ENCODE peak calls at places on chromosomes 16 and 17, in seven cellular contexts. One of them, this sample, is unnamed. For H3K4me1, the result is how much of the 10 kb centered on the place peaks cover.

GRCh38 chr17:1197781-1198490 is 18.2 kb upstream of the ABR start:
- DNase-seq in heart left ventricle: peak
- DNase-seq in testis: peak
- DNase-seq in body of pancreas: peak
- DNase-seq in sigmoid colon: peak
- DNase-seq in right lobe of liver: peak
- DNase-seq in A549: no peak
- DNase-seq in this sample: peak

GRCh38 chr16:86573215-86573614 is 5.1 kb upstream of the FOXL1 start:
- DNase-seq in testis: no peak
- DNase-seq in sigmoid colon: no peak
- DNase-seq in body of pancreas: no peak
- DNase-seq in heart left ventricle: no peak
- DNase-seq in right lobe of liver: no peak
- DNase-seq in A549: no peak
- DNase-seq in this sample: no peak

GRCh38 chr17:2722611-2723010 is 11.0 kb upstream of the CLUH start:
- DNase-seq in body of pancreas: no peak
- DNase-seq in right lobe of liver: no peak
- DNase-seq in sigmoid colon: no peak
- DNase-seq in testis: no peak
- DNase-seq in A549: no peak
- DNase-seq in heart left ventricle: no peak
- DNase-seq in this sample: no peak

GRCh38 chr17:64378890-64379354 is 11.7 kb downstream of the PECAM1 start:
- DNase-seq in A549: no peak
- DNase-seq in testis: no peak
- DNase-seq in body of pancreas: no peak
- DNase-seq in right lobe of liver: no peak
- DNase-seq in heart left ventricle: no peak
- DNase-seq in sigmoid colon: no peak
- DNase-seq in this sample: peak

GRCh38 chr16:27378871-27379580 is 22.9 kb upstream of the IL21R start:
- DNase-seq in body of pancreas: no peak
- DNase-seq in heart left ventricle: peak
- DNase-seq in testis: no peak
- DNase-seq in sigmoid colon: no peak
- DNase-seq in A549: no peak
- DNase-seq in right lobe of liver: no peak
- DNase-seq in this sample: peak

GRCh38 chr17:82217530-82218204 is 5.0 kb upstream of the CCDC57 start:
- DNase-seq in sigmoid colon: peak
- DNase-seq in right lobe of liver: peak
- DNase-seq in heart left ventricle: no peak
- DNase-seq in A549: peak
- DNase-seq in testis: no peak
- DNase-seq in body of pancreas: no peak
- DNase-seq in this sample: peak

GRCh38 chr16:79150128-79150527 is 450.4 kb downstream of the MAF start:
- DNase-seq in heart left ventricle: no peak
- DNase-seq in body of pancreas: no peak
- DNase-seq in sigmoid colon: no peak
- DNase-seq in testis: no peak
- DNase-seq in right lobe of liver: no peak
- DNase-seq in A549: no peak
- DNase-seq in this sample: no peak

GRCh38 chr17:973053-973452 is 6.5 kb downstream of the NXN start:
- DNase-seq in right lobe of liver: no peak
- DNase-seq in A549: no peak
- DNase-seq in body of pancreas: no peak
- DNase-seq in sigmoid colon: no peak
- DNase-seq in heart left ventricle: no peak
- DNase-seq in testis: no peak
- DNase-seq in this sample: no peak

GRCh38 chr17:68704897-68705296 is 103.7 kb upstream of the FAM20A start:
- DNase-seq in A549: no peak
- DNase-seq in body of pancreas: no peak
- DNase-seq in right lobe of liver: no peak
- DNase-seq in heart left ventricle: peak
- DNase-seq in sigmoid colon: no peak
- DNase-seq in testis: no peak
- DNase-seq in this sample: no peak

GRCh38 chr16:87056083-87056482 is 261.1 kb downstream of the C16orf95 start:
- DNase-seq in A549: peak
- DNase-seq in heart left ventricle: no peak
- DNase-seq in testis: no peak
- DNase-seq in right lobe of liver: no peak
- DNase-seq in body of pancreas: no peak
- DNase-seq in sigmoid colon: peak
- DNase-seq in this sample: no peak

GRCh38 chr16:30896203-30896889 is at the start of gene CTF1:
- DNase-seq in body of pancreas: peak
- DNase-seq in A549: no peak
- DNase-seq in testis: peak
- DNase-seq in heart left ventricle: peak
- DNase-seq in right lobe of liver: peak
- DNase-seq in sigmoid colon: peak
- DNase-seq in this sample: peak

GRCh38 chr16:14501331-14502255 is 128.5 kb downstream of the PARN start:
- DNase-seq in heart left ventricle: peak
- DNase-seq in body of pancreas: peak
- DNase-seq in A549: peak
- DNase-seq in right lobe of liver: peak
- DNase-seq in testis: peak
- DNase-seq in sigmoid colon: peak
- DNase-seq in this sample: peak

GRCh38 chr16:75306102-75306762 is 54.8 kb upstream of the BCAR1 start:
- DNase-seq in right lobe of liver: peak
- DNase-seq in heart left ventricle: no peak
- DNase-seq in body of pancreas: peak
- DNase-seq in testis: no peak
- DNase-seq in sigmoid colon: no peak
- DNase-seq in A549: peak
- DNase-seq in this sample: no peak

GRCh38 chr16:12468552-12468951 is 335.1 kb downstream of the CPPED1 start:
- DNase-seq in heart left ventricle: no peak
- DNase-seq in sigmoid colon: peak
- DNase-seq in body of pancreas: no peak
- DNase-seq in testis: no peak
- DNase-seq in right lobe of liver: no peak
- DNase-seq in A549: no peak
- DNase-seq in this sample: no peak

GRCh38 chr17:14471052-14471451 is 170.2 kb downstream of the HS3ST3B1 start:
- DNase-seq in testis: no peak
- DNase-seq in heart left ventricle: no peak
- DNase-seq in right lobe of liver: no peak
- DNase-seq in body of pancreas: no peak
- DNase-seq in A549: peak
- DNase-seq in sigmoid colon: no peak
- DNase-seq in this sample: no peak

GRCh38 chr16:29744541-29745101 is 1.2 kb downstream of the C16orf54 start:
- DNase-seq in heart left ventricle: no peak
- DNase-seq in body of pancreas: no peak
- DNase-seq in testis: no peak
- DNase-seq in A549: no peak
- DNase-seq in sigmoid colon: no peak
- DNase-seq in right lobe of liver: peak
- DNase-seq in this sample: peak

GRCh38 chr16:29743475-29743826 is 2.3 kb downstream of the C16orf54 start:
- DNase-seq in A549: no peak
- DNase-seq in sigmoid colon: no peak
- DNase-seq in right lobe of liver: no peak
- DNase-seq in body of pancreas: no peak
- DNase-seq in testis: no peak
- DNase-seq in heart left ventricle: no peak
- DNase-seq in this sample: no peak

GRCh38 chr16:29745853-29746345 is at the start of gene C16orf54:
- DNase-seq in right lobe of liver: peak
- DNase-seq in testis: peak
- DNase-seq in heart left ventricle: peak
- DNase-seq in body of pancreas: peak
- DNase-seq in sigmoid colon: peak
- DNase-seq in A549: no peak
- DNase-seq in this sample: peak

GRCh38 chr16:29743827-29744531 is 1.8 kb downstream of the C16orf54 start:
- DNase-seq in A549: no peak
- DNase-seq in body of pancreas: no peak
- DNase-seq in heart left ventricle: no peak
- DNase-seq in sigmoid colon: no peak
- DNase-seq in testis: no peak
- DNase-seq in right lobe of liver: no peak
- DNase-seq in this sample: no peak

GRCh38 chr16:29745126-29745852 is 501 bp downstream of the C16orf54 start:
- DNase-seq in testis: no peak
- DNase-seq in heart left ventricle: no peak
- DNase-seq in A549: no peak
- DNase-seq in sigmoid colon: no peak
- DNase-seq in right lobe of liver: no peak
- DNase-seq in body of pancreas: no peak
- DNase-seq in this sample: no peak
- H3K4me1 ChIP-seq in testis: under half
- H3K4me1 ChIP-seq in heart left ventricle: under half
- H3K4me1 ChIP-seq in A549: under half
- H3K4me1 ChIP-seq in sigmoid colon: under half
- H3K4me1 ChIP-seq in right lobe of liver: under half
- H3K4me1 ChIP-seq in body of pancreas: under half
- H3K4me1 ChIP-seq in this sample: under half

GRCh38 chr16:2773188-2773968 is 3.7 kb downstream of the ELOB start:
- DNase-seq in testis: no peak
- DNase-seq in right lobe of liver: no peak
- DNase-seq in body of pancreas: peak
- DNase-seq in heart left ventricle: no peak
- DNase-seq in A549: no peak
- DNase-seq in sigmoid colon: no peak
- DNase-seq in this sample: peak

GRCh38 chr16:2770781-2771111 is 6.3 kb downstream of the ELOB start:
- DNase-seq in heart left ventricle: no peak
- DNase-seq in A549: no peak
- DNase-seq in right lobe of liver: no peak
- DNase-seq in sigmoid colon: no peak
- DNase-seq in body of pancreas: no peak
- DNase-seq in testis: no peak
- DNase-seq in this sample: no peak

GRCh38 chr16:2769675-2770056 is 7.4 kb downstream of the ELOB start:
- DNase-seq in right lobe of liver: no peak
- DNase-seq in A549: peak
- DNase-seq in body of pancreas: no peak
- DNase-seq in heart left ventricle: no peak
- DNase-seq in testis: peak
- DNase-seq in sigmoid colon: no peak
- DNase-seq in this sample: no peak

GRCh38 chr16:2770057-2770780 is 6.9 kb downstream of the ELOB start:
- DNase-seq in sigmoid colon: no peak
- DNase-seq in body of pancreas: peak
- DNase-seq in right lobe of liver: no peak
- DNase-seq in heart left ventricle: no peak
- DNase-seq in A549: peak
- DNase-seq in testis: peak
- DNase-seq in this sample: peak

GRCh38 chr16:2771496-2772402 is 5.3 kb downstream of the ELOB start:
- DNase-seq in heart left ventricle: no peak
- DNase-seq in body of pancreas: peak
- DNase-seq in A549: no peak
- DNase-seq in sigmoid colon: no peak
- DNase-seq in testis: no peak
- DNase-seq in right lobe of liver: no peak
- DNase-seq in this sample: no peak
- TF ChIP-seq POLR2A in heart left ventricle: no peak
- TF ChIP-seq POLR2A in body of pancreas: no peak
- TF ChIP-seq POLR2A in A549: no peak
- TF ChIP-seq POLR2A in sigmoid colon: no peak
- TF ChIP-seq POLR2A in testis: no peak
- TF ChIP-seq POLR2A in right lobe of liver: no peak
- TF ChIP-seq POLR2A in this sample: no peak

DNA sequence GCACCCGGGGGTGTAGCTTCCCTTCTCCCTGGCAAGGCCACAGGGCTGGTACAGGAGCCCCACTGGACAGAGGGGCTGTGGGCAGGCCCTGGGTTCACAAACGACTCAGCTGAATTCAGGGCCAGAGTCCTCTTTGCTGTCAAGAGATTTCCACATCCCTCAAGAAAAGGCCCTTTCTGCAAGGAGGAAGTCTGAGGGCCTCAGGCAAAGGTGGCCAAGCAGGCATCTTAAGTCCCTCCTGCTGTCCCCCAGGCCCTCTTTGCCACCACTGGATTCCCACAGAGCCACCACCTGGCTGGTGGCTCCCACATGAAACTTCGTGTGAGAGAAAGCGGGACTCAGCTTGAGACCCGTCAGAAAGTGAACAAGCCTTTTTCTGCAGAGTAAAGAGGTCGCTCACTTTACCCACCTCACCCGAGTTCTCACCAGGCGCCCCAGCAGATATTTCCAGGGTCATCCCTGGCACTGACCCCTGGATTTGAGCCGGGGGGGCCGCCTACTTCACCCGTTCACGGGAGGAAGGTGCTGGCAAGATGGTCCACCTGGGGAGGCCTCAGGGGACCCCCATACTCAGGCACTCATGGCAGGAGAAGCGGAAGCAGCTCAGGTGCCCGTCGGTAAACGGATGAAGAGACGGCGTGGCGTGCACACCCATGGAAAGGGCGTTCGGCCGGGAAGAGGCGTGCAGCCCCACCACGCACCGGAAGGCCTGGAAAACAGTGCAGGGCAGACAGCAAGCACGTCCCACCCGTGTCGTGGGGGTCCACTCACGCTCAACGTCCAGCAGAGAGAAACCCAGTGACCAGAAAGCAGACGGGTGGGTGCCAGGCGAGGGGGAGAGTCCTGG is 3.6 kb downstream of the RNF166 start:
- DNase-seq in testis: no peak
- DNase-seq in right lobe of liver: no peak
- DNase-seq in A549: no peak
- DNase-seq in body of pancreas: no peak
- DNase-seq in sigmoid colon: no peak
- DNase-seq in heart left ventricle: no peak
- DNase-seq in this sample: no peak
- H3K4me3 ChIP-seq in testis: no peak
- H3K4me3 ChIP-seq in right lobe of liver: peak
- H3K4me3 ChIP-seq in A549: no peak
- H3K4me3 ChIP-seq in body of pancreas: no peak
- H3K4me3 ChIP-seq in sigmoid colon: no peak
- H3K4me3 ChIP-seq in heart left ventricle: no peak
- H3K4me3 ChIP-seq in this sample: peak

GRCh38 chr17:77311371-77311981 is 170.7 kb downstream of the SEC14L1 start:
- DNase-seq in testis: no peak
- DNase-seq in heart left ventricle: no peak
- DNase-seq in A549: no peak
- DNase-seq in sigmoid colon: peak
- DNase-seq in body of pancreas: no peak
- DNase-seq in right lobe of liver: peak
- DNase-seq in this sample: no peak
- H3K4me1 ChIP-seq in testis: under half
- H3K4me1 ChIP-seq in heart left ventricle: under half
- H3K4me1 ChIP-seq in A549: half or more
- H3K4me1 ChIP-seq in sigmoid colon: half or more
- H3K4me1 ChIP-seq in body of pancreas: under half
- H3K4me1 ChIP-seq in right lobe of liver: under half
- H3K4me1 ChIP-seq in this sample: under half

GRCh38 chr17:34499576-34499975 is 79.8 kb upstream of the TMEM132E start:
- DNase-seq in body of pancreas: no peak
- DNase-seq in testis: no peak
- DNase-seq in A549: peak
- DNase-seq in sigmoid colon: no peak
- DNase-seq in heart left ventricle: no peak
- DNase-seq in right lobe of liver: no peak
- DNase-seq in this sample: no peak
- TF ChIP-seq POLR2A in body of pancreas: no peak
- TF ChIP-seq POLR2A in testis: no peak
- TF ChIP-seq POLR2A in A549: no peak
- TF ChIP-seq POLR2A in sigmoid colon: no peak
- TF ChIP-seq POLR2A in heart left ventricle: no peak
- TF ChIP-seq POLR2A in right lobe of liver: no peak
- TF ChIP-seq POLR2A in this sample: no peak

GRCh38 chr16:1917056-1917664 is 1.1 kb downstream of the HS3ST6 start:
- DNase-seq in heart left ventricle: no peak
- DNase-seq in testis: no peak
- DNase-seq in A549: no peak
- DNase-seq in right lobe of liver: no peak
- DNase-seq in body of pancreas: no peak
- DNase-seq in sigmoid colon: no peak
- DNase-seq in this sample: no peak
- H3K4me3 ChIP-seq in heart left ventricle: no peak
- H3K4me3 ChIP-seq in testis: no peak
- H3K4me3 ChIP-seq in A549: peak
- H3K4me3 ChIP-seq in right lobe of liver: no peak
- H3K4me3 ChIP-seq in body of pancreas: no peak
- H3K4me3 ChIP-seq in sigmoid colon: no peak
- H3K4me3 ChIP-seq in this sample: no peak

This sample was measured in Peyer's patch.